ENCODE peak calls at places on chromosomes 13 and 19, in five cellular contexts. K, D, B, F and M are unnamed samples.
A peak's percentile ranks its signal among the peaks of the same experiment; 100 is the strongest.

GRCh38 chr13:30905932-30906383 is at the start of gene MEDAG:
- DNase-seq in D (no peak), F (peak; percentile 50), B (no peak), K (no peak), M (no peak)

GRCh38 chr13:32021785-32022184 is 9.8 kb upstream of the FRY start:
- DNase-seq in D (no peak), B (no peak), F (no peak), K (no peak), M (no peak)

GRCh38 chr13:110888390-110888789 is 26.5 kb downstream of the ANKRD10 start:
- DNase-seq in D (no peak), K (no peak), B (no peak), F (no peak), M (no peak)

GRCh38 chr19:50252111-50252886 is 48.9 kb downstream of the MYH14 start:
- DNase-seq in K (peak; percentile 35), D (peak; percentile 65), B (no peak), F (no peak), M (peak; percentile 13)

GRCh38 chr13:59230484-59231264 is 933.1 kb downstream of the DIAPH3 start:
- DNase-seq in K (no peak), D (no peak), F (no peak), B (no peak), M (no peak)

GRCh38 chr13:43698743-43699142 is 88.0 kb downstream of the ENOX1 start:
- DNase-seq in K (no peak), F (no peak), D (no peak), B (no peak), M (peak; percentile 33)

GRCh38 chr13:21005193-21005592 is 56.2 kb downstream of the LATS2 start:
- DNase-seq in D (no peak), B (no peak), F (no peak), K (no peak), M (no peak)

GRCh38 chr13:31476753-31477152 is 262.6 kb upstream of the RXFP2 start:
- DNase-seq in K (no peak), D (no peak), B (peak; percentile 13), F (no peak), M (no peak)

GRCh38 chr19:9130965-9131364 is 4.2 kb upstream of the OR7G3 start:
- DNase-seq in K (no peak), F (no peak), B (no peak), D (no peak), M (no peak)

GRCh38 chr13:109369357-109370052 is 416.9 kb downstream of the IRS2 start:
- DNase-seq in B (no peak), K (peak; percentile 47), F (no peak), D (peak; percentile 51), M (peak; percentile 75)

GRCh38 chr13:44762946-44763345 is 186.8 kb upstream of the TSC22D1 start:
- DNase-seq in K (no peak), F (no peak), D (no peak), B (no peak), M (no peak)

GRCh38 chr13:74026753-74027152 is 107.5 kb downstream of the KLF12 start:
- DNase-seq in K (no peak), D (no peak), B (no peak), F (no peak), M (no peak)